ENCODE peak calls at places on chromosome 5, in seven cellular contexts. B, K, M, P, N, I and X are unnamed samples.

GRCh38 chr5:55052383-55052931 is 28.4 kb downstream of the GZMK start:
- DNase-seq in M (no peak), K (peak), P (peak), I (no peak), N (no peak), B (no peak), X (no peak)

GRCh38 chr5:85549229-85549628 is 1068.5 kb upstream of the COX7C start:
- DNase-seq in B (no peak), N (no peak), I (no peak), M (no peak), K (no peak), P (no peak), X (no peak)

GRCh38 chr5:26009742-26010141 is 1028.6 kb downstream of the CDH9 start:
- DNase-seq in P (no peak), N (no peak), K (no peak), B (no peak), I (no peak), M (no peak), X (no peak)

GRCh38 chr5:158435161-158435616 is 576.2 kb upstream of the CLINT1 start:
- DNase-seq in K (peak), I (peak), B (no peak), N (no peak), P (peak), M (peak), X (peak)

GRCh38 chr5:122697171-122697570 is 77.7 kb upstream of the SNX2 start:
- DNase-seq in B (no peak), M (no peak), P (no peak), N (no peak), I (no peak), K (no peak), X (no peak)

GRCh38 chr5:7546555-7546954 is 150.6 kb downstream of the ADCY2 start:
- DNase-seq in B (no peak), K (no peak), P (no peak), M (no peak), N (no peak), I (no peak), X (no peak)

GRCh38 chr5:148474025-148474511 is 90.3 kb downstream of the FBXO38 start:
- DNase-seq in N (no peak), P (no peak), M (no peak), K (no peak), I (peak), B (no peak), X (no peak)

GRCh38 chr5:159178978-159179377 is 30.4 kb downstream of the RNF145 start:
- DNase-seq in P (peak), I (peak), K (peak), B (no peak), M (peak), N (no peak), X (no peak)

GRCh38 chr5:77168884-77169254 is 41.6 kb upstream of the PDE8B start:
- DNase-seq in I (peak), M (no peak), N (no peak), B (no peak), K (peak), P (no peak), X (no peak)

GRCh38 chr5:175576591-175576990 is 81.3 kb upstream of the HRH2 start:
- DNase-seq in N (no peak), M (no peak), I (no peak), B (no peak), K (no peak), P (no peak), X (no peak)

GRCh38 chr5:159061186-159061796 is 38.4 kb downstream of the EBF1 start:
- DNase-seq in B (no peak), P (no peak), N (no peak), I (peak), M (no peak), K (peak), X (no peak)